ENCODE peak calls at places on chromosome 7, in five cellular contexts. I is GM23338, J is transverse colon, V is psoas muscle, W is lower leg skin. N is an unnamed sample.

GRCh38 chr7:106231856-106232490 is 52.8 kb downstream of the NAMPT start:
- DNase-seq in I (no peak), J (no peak), V (no peak), W (no peak), N (no peak)

GRCh38 chr7:28647076-28647421 is 234.7 kb downstream of the CREB5 start:
- DNase-seq in I (no peak), J (no peak), V (no peak), W (no peak), N (no peak)

GRCh38 chr7:51217804-51218203 is 98.8 kb downstream of the COBL start:
- DNase-seq in I (no peak), J (no peak), V (no peak), W (no peak), N (no peak)

GRCh38 chr7:158021836-158022235 is 565.8 kb downstream of the PTPRN2 start:
- DNase-seq in I (no peak), J (no peak), V (no peak), W (no peak), N (peak)

GRCh38 chr7:142795339-142795863 is 24.6 kb downstream of the PRSS2 start:
- DNase-seq in I (peak), J (peak), V (no peak), W (no peak), N (peak)

GRCh38 chr7:77393954-77394353 is 22.2 kb downstream of the GSAP start:
- DNase-seq in I (no peak), J (no peak), V (no peak), W (no peak), N (no peak)

GRCh38 chr7:158805937-158806336 is 23.4 kb downstream of the ESYT2 start:
- DNase-seq in I (peak), J (no peak), V (no peak), W (no peak), N (no peak)

GRCh38 chr7:107712906-107713305 is 31.0 kb upstream of the CBLL1 start:
- DNase-seq in I (no peak), J (no peak), V (no peak), W (no peak), N (no peak)

GRCh38 chr7:135147899-135148721 is at the start of gene TMEM140:
- DNase-seq in I (no peak), J (peak), V (peak), W (no peak), N (peak)

GRCh38 chr7:135618510-135618909 is 43.8 kb upstream of the STMP1 start:
- DNase-seq in I (no peak), J (no peak), V (no peak), W (no peak), N (no peak)

GRCh38 chr7:134433430-134433829 is 25.5 kb downstream of the AKR1B1 start:
- DNase-seq in I (no peak), J (no peak), V (no peak), W (no peak), N (no peak)

GRCh38 chr7:137962875-137963507 is 38.9 kb downstream of the CREB3L2 start:
- DNase-seq in I (no peak), J (no peak), V (no peak), W (no peak), N (no peak)

GRCh38 chr7:43572516-43573049 is 10.3 kb upstream of the STK17A start:
- DNase-seq in I (no peak), J (peak), V (no peak), W (peak), N (no peak)

GRCh38 chr7:43211693-43212092 is 99.2 kb downstream of the HECW1 start:
- DNase-seq in I (peak), J (no peak), V (no peak), W (no peak), N (no peak)

GRCh38 chr7:149477494-149478443 is 16.9 kb upstream of the ZNF777 start:
- DNase-seq in I (peak), J (no peak), V (no peak), W (no peak), N (no peak)

GRCh38 chr7:117217636-117218035 is 105.2 kb downstream of the WNT2 start:
- DNase-seq in I (no peak), J (no peak), V (no peak), W (no peak), N (no peak)

GRCh38 chr7:149771199-149771636 is 2.2 kb downstream of the ZNF467 start:
- DNase-seq in I (peak), J (peak), V (peak), W (no peak), N (peak)

GRCh38 chr7:128742206-128742605 is 3.0 kb downstream of the CALU start:
- DNase-seq in I (no peak), J (no peak), V (no peak), W (no peak), N (no peak)

DNA sequence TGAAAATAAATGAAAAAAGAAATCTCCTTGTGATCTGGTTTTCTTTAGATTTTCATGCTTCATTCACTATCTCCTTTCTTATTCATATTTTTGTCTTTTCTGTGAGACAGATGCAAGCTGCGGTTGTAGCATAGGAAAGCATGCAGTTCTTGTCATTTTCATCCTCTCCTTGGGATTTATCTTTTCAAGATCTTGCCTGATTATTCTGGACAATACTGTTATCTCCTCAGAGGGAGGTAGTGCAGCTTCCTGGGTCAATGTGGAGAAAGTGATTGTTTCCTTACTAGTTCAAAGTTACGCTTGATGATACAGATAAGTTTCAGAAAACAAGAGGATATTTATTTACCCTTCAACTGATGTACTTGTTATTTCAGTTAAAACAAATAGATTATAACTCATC is 114.6 kb downstream of the CPED1 start:
- DNase-seq in I (no peak), J (no peak), V (no peak), W (no peak), N (no peak)
- H3K4me3 ChIP-seq in I (no peak), J (no peak), V (no peak), W (no peak), N (no peak)

DNA sequence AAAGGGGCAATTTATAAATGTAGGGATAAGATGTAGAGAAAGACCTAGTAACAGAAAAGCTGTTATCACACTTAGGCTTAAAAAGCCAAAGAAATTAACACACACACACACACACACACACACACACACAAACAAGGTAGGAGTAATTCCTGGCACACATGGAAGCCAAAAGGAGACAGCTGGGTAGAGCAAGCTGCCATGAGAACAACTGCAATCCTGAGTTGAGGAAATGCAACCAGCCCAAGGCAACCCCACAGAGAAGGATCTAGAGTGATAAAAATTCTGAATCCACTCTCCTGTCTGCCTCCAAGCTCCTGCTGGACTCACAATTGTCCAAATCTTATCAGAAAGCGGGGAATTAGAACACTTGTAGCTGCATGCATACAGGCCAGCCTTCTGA is 229.1 kb upstream of the DGKB start:
- DNase-seq in I (no peak), J (no peak), V (no peak), W (no peak), N (no peak)
- TF ChIP-seq CTCF in I (no peak), J (no peak), V (no peak), W (no peak), N (no peak)

DNA sequence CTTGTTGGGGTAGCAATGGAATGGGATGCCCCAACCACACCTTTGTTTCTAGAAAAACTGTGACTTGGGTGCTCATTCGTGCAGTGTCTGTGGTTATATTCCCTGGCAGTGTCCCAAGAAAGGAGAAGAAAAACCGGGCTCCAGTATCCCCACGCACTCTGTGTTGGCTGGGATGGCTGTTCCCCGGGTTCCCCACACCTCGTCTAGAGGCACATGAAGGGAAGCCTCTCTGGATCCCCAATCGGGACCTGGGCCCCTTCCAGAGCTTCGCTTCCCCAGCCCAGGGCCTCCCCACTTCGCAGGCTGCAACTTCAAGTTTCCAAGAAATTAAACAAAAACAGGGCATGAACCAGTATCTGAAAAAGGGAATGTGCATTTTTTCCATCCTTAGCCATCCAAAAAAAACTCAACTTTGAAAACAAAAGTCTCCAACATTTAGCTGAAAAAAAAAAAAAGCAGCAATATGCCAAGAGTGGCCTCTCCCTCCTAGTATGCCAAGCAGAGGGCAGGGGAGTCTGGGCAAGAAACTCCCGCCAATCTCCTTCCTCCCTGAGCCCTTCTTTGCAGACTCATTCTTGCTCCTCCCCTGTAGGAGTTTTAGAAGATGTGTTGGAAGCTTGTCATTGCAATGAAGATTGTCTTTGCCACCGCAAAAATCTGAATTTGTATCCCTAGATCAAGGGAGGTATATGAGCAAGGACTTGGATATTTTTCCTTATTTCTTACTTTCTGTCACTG is 2.4 kb upstream of the TNS3 start:
- DNase-seq in I (no peak), J (no peak), V (no peak), W (no peak), N (no peak)
- H3K4me3 ChIP-seq in I (no peak), J (no peak), V (no peak), W (no peak), N (no peak)

GRCh38 chr7:90582164-90582563 is 14.0 kb upstream of the CDK14 start:
- DNase-seq in I (no peak), J (no peak), V (no peak), W (no peak), N (no peak)
- TF ChIP-seq CTCF in I (no peak), J (no peak), V (no peak), W (no peak), N (no peak)

GRCh38 chr7:9961161-9961922 is 1012.3 kb upstream of the PHF14 start:
- DNase-seq in I (no peak), J (no peak), V (no peak), W (no peak), N (no peak)
- H3K4me3 ChIP-seq in I (no peak), J (no peak), V (no peak), W (no peak), N (no peak)

GRCh38 chr7:101153969-101154692 is at the start of gene AP1S1:
- DNase-seq in I (peak), J (peak), V (peak), W (peak), N (peak)
- TF ChIP-seq CTCF in I (no peak), J (no peak), V (no peak), W (no peak), N (no peak)

N was measured in kidney.